ENCODE peak calls at places on chromosome 1, in ten cellular contexts. One of them, this sample, is unnamed.

GRCh38 chr1:87330954-87331318 is 2.3 kb downstream of the LMO4 start:
- DNase-seq in foreskin keratinocyte: no peak
- DNase-seq in ovary: no peak
- DNase-seq in OCI-LY7: no peak
- DNase-seq in neuronal stem cell: no peak
- DNase-seq in coronary artery: no peak
- DNase-seq in fibroblast of lung: no peak
- DNase-seq in SJSA1: no peak
- DNase-seq in caudate nucleus: no peak
- DNase-seq in esophagus muscularis mucosa: no peak
- DNase-seq in this sample: no peak

GRCh38 chr1:46673749-46674182 is 2.1 kb downstream of the TEX38 start:
- DNase-seq in foreskin keratinocyte: peak
- DNase-seq in ovary: no peak
- DNase-seq in OCI-LY7: no peak
- DNase-seq in neuronal stem cell: no peak
- DNase-seq in coronary artery: no peak
- DNase-seq in fibroblast of lung: peak
- DNase-seq in SJSA1: no peak
- DNase-seq in caudate nucleus: no peak
- DNase-seq in esophagus muscularis mucosa: no peak
- DNase-seq in this sample: no peak

GRCh38 chr1:93447481-93448291 is at the start of gene FNBP1L:
- DNase-seq in foreskin keratinocyte: peak
- DNase-seq in ovary: peak
- DNase-seq in OCI-LY7: no peak
- DNase-seq in neuronal stem cell: peak
- DNase-seq in coronary artery: peak
- DNase-seq in fibroblast of lung: peak
- DNase-seq in SJSA1: peak
- DNase-seq in caudate nucleus: peak
- DNase-seq in esophagus muscularis mucosa: no peak
- DNase-seq in this sample: peak

GRCh38 chr1:211646566-211646965 is 28.9 kb downstream of the NEK2 start:
- DNase-seq in foreskin keratinocyte: no peak
- DNase-seq in ovary: no peak
- DNase-seq in OCI-LY7: no peak
- DNase-seq in neuronal stem cell: no peak
- DNase-seq in coronary artery: no peak
- DNase-seq in fibroblast of lung: no peak
- DNase-seq in SJSA1: no peak
- DNase-seq in caudate nucleus: no peak
- DNase-seq in esophagus muscularis mucosa: no peak
- DNase-seq in this sample: no peak

GRCh38 chr1:110292327-110292741 is 46.8 kb upstream of the RBM15 start:
- DNase-seq in foreskin keratinocyte: peak
- DNase-seq in ovary: no peak
- DNase-seq in OCI-LY7: no peak
- DNase-seq in neuronal stem cell: no peak
- DNase-seq in coronary artery: no peak
- DNase-seq in fibroblast of lung: peak
- DNase-seq in SJSA1: no peak
- DNase-seq in caudate nucleus: no peak
- DNase-seq in esophagus muscularis mucosa: no peak
- DNase-seq in this sample: no peak

GRCh38 chr1:18100493-18101063 is 7.0 kb upstream of the IGSF21 start:
- DNase-seq in foreskin keratinocyte: peak
- DNase-seq in ovary: no peak
- DNase-seq in OCI-LY7: peak
- DNase-seq in neuronal stem cell: peak
- DNase-seq in coronary artery: no peak
- DNase-seq in fibroblast of lung: peak
- DNase-seq in SJSA1: peak
- DNase-seq in caudate nucleus: peak
- DNase-seq in esophagus muscularis mucosa: peak
- DNase-seq in this sample: peak

GRCh38 chr1:209485167-209485566 is 98.3 kb upstream of the CAMK1G start:
- DNase-seq in foreskin keratinocyte: peak
- DNase-seq in ovary: no peak
- DNase-seq in OCI-LY7: no peak
- DNase-seq in neuronal stem cell: no peak
- DNase-seq in coronary artery: no peak
- DNase-seq in fibroblast of lung: peak
- DNase-seq in SJSA1: no peak
- DNase-seq in caudate nucleus: no peak
- DNase-seq in esophagus muscularis mucosa: no peak
- DNase-seq in this sample: peak

GRCh38 chr1:26539722-26540121 is 10.2 kb downstream of the RPS6KA1 start:
- DNase-seq in foreskin keratinocyte: no peak
- DNase-seq in ovary: no peak
- DNase-seq in OCI-LY7: no peak
- DNase-seq in neuronal stem cell: no peak
- DNase-seq in coronary artery: peak
- DNase-seq in fibroblast of lung: no peak
- DNase-seq in SJSA1: no peak
- DNase-seq in caudate nucleus: no peak
- DNase-seq in esophagus muscularis mucosa: no peak
- DNase-seq in this sample: peak

GRCh38 chr1:56095924-56096655 is 483.3 kb downstream of the PLPP3 start:
- DNase-seq in foreskin keratinocyte: no peak
- DNase-seq in ovary: no peak
- DNase-seq in OCI-LY7: no peak
- DNase-seq in neuronal stem cell: no peak
- DNase-seq in coronary artery: no peak
- DNase-seq in fibroblast of lung: peak
- DNase-seq in SJSA1: no peak
- DNase-seq in caudate nucleus: no peak
- DNase-seq in esophagus muscularis mucosa: no peak
- DNase-seq in this sample: no peak

GRCh38 chr1:61873581-61873980 is 131.3 kb downstream of the PATJ start:
- DNase-seq in foreskin keratinocyte: peak
- DNase-seq in ovary: no peak
- DNase-seq in OCI-LY7: no peak
- DNase-seq in neuronal stem cell: no peak
- DNase-seq in coronary artery: no peak
- DNase-seq in fibroblast of lung: no peak
- DNase-seq in SJSA1: no peak
- DNase-seq in caudate nucleus: no peak
- DNase-seq in esophagus muscularis mucosa: no peak
- DNase-seq in this sample: no peak

GRCh38 chr1:91697322-91698260 is 188.4 kb downstream of the TGFBR3 start:
- DNase-seq in foreskin keratinocyte: no peak
- DNase-seq in ovary: no peak
- DNase-seq in OCI-LY7: no peak
- DNase-seq in neuronal stem cell: no peak
- DNase-seq in coronary artery: no peak
- DNase-seq in fibroblast of lung: peak
- DNase-seq in SJSA1: no peak
- DNase-seq in caudate nucleus: no peak
- DNase-seq in esophagus muscularis mucosa: no peak
- DNase-seq in this sample: no peak

GRCh38 chr1:43760745-43761343 is 53.5 kb downstream of the ST3GAL3 start:
- DNase-seq in foreskin keratinocyte: no peak
- DNase-seq in ovary: no peak
- DNase-seq in OCI-LY7: no peak
- DNase-seq in neuronal stem cell: no peak
- DNase-seq in coronary artery: no peak
- DNase-seq in fibroblast of lung: no peak
- DNase-seq in SJSA1: no peak
- DNase-seq in caudate nucleus: no peak
- DNase-seq in esophagus muscularis mucosa: no peak
- DNase-seq in this sample: no peak

GRCh38 chr1:210792703-210793102 is 341.2 kb downstream of the KCNH1 start:
- DNase-seq in foreskin keratinocyte: peak
- DNase-seq in ovary: no peak
- DNase-seq in OCI-LY7: no peak
- DNase-seq in neuronal stem cell: no peak
- DNase-seq in coronary artery: no peak
- DNase-seq in fibroblast of lung: peak
- DNase-seq in SJSA1: peak
- DNase-seq in caudate nucleus: peak
- DNase-seq in esophagus muscularis mucosa: no peak
- DNase-seq in this sample: peak

GRCh38 chr1:224851850-224852261 is 77.6 kb upstream of the DNAH14 start:
- DNase-seq in foreskin keratinocyte: no peak
- DNase-seq in ovary: no peak
- DNase-seq in OCI-LY7: no peak
- DNase-seq in neuronal stem cell: no peak
- DNase-seq in coronary artery: no peak
- DNase-seq in fibroblast of lung: no peak
- DNase-seq in SJSA1: no peak
- DNase-seq in caudate nucleus: peak
- DNase-seq in esophagus muscularis mucosa: no peak
- DNase-seq in this sample: no peak

GRCh38 chr1:244761279-244761678 is 74.2 kb upstream of the COX20 start:
- DNase-seq in foreskin keratinocyte: no peak
- DNase-seq in ovary: no peak
- DNase-seq in OCI-LY7: no peak
- DNase-seq in neuronal stem cell: no peak
- DNase-seq in coronary artery: no peak
- DNase-seq in fibroblast of lung: no peak
- DNase-seq in SJSA1: no peak
- DNase-seq in caudate nucleus: peak
- DNase-seq in esophagus muscularis mucosa: no peak
- DNase-seq in this sample: no peak

GRCh38 chr1:66265268-66265667 is 268.7 kb upstream of the SGIP1 start:
- DNase-seq in foreskin keratinocyte: no peak
- DNase-seq in ovary: no peak
- DNase-seq in OCI-LY7: no peak
- DNase-seq in neuronal stem cell: no peak
- DNase-seq in coronary artery: no peak
- DNase-seq in fibroblast of lung: no peak
- DNase-seq in SJSA1: no peak
- DNase-seq in caudate nucleus: no peak
- DNase-seq in esophagus muscularis mucosa: no peak
- DNase-seq in this sample: no peak

GRCh38 chr1:66261370-66261769 is 272.6 kb upstream of the SGIP1 start:
- DNase-seq in foreskin keratinocyte: peak
- DNase-seq in ovary: no peak
- DNase-seq in OCI-LY7: no peak
- DNase-seq in neuronal stem cell: no peak
- DNase-seq in coronary artery: no peak
- DNase-seq in fibroblast of lung: no peak
- DNase-seq in SJSA1: peak
- DNase-seq in caudate nucleus: no peak
- DNase-seq in esophagus muscularis mucosa: no peak
- DNase-seq in this sample: no peak

GRCh38 chr1:66265796-66266195 is 268.2 kb upstream of the SGIP1 start:
- DNase-seq in foreskin keratinocyte: no peak
- DNase-seq in ovary: no peak
- DNase-seq in OCI-LY7: no peak
- DNase-seq in neuronal stem cell: no peak
- DNase-seq in coronary artery: no peak
- DNase-seq in fibroblast of lung: no peak
- DNase-seq in SJSA1: peak
- DNase-seq in caudate nucleus: no peak
- DNase-seq in esophagus muscularis mucosa: no peak
- DNase-seq in this sample: no peak

GRCh38 chr1:66258404-66259105 is 275.4 kb upstream of the SGIP1 start:
- DNase-seq in foreskin keratinocyte: no peak
- DNase-seq in ovary: no peak
- DNase-seq in OCI-LY7: no peak
- DNase-seq in neuronal stem cell: peak
- DNase-seq in coronary artery: no peak
- DNase-seq in fibroblast of lung: no peak
- DNase-seq in SJSA1: no peak
- DNase-seq in caudate nucleus: no peak
- DNase-seq in esophagus muscularis mucosa: no peak
- DNase-seq in this sample: no peak

DNA sequence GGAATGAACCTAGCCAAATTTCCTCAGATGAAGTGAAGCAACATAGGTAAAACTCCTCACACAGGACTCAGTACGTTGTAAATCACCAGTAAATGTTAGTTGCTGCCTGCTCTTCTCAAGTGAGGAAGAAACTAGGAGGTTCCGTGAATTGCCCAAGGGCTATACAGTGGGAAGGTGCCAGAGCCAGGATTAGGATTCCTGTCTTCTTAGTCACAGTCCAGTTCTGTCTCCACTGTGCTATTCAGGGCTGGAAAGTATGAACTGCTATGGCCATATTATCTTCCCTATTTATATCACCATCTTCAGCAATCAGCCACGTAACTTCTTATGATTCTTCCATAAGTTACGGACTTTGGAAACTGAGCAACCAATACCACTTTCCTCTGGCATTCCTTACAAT is 271.7 kb upstream of the SGIP1 start:
- DNase-seq in foreskin keratinocyte: peak
- DNase-seq in ovary: no peak
- DNase-seq in OCI-LY7: no peak
- DNase-seq in neuronal stem cell: no peak
- DNase-seq in coronary artery: no peak
- DNase-seq in fibroblast of lung: peak
- DNase-seq in SJSA1: peak
- DNase-seq in caudate nucleus: no peak
- DNase-seq in esophagus muscularis mucosa: no peak
- DNase-seq in this sample: peak
- H3K27ac ChIP-seq in foreskin keratinocyte: peak
- H3K27ac ChIP-seq in ovary: no peak
- H3K27ac ChIP-seq in OCI-LY7: no peak
- H3K27ac ChIP-seq in neuronal stem cell: no peak
- H3K27ac ChIP-seq in coronary artery: no peak
- H3K27ac ChIP-seq in fibroblast of lung: no peak
- H3K27ac ChIP-seq in SJSA1: peak
- H3K27ac ChIP-seq in caudate nucleus: no peak
- H3K27ac ChIP-seq in esophagus muscularis mucosa: no peak
- H3K27ac ChIP-seq in this sample: no peak

GRCh38 chr1:204880906-204881305 is 10.2 kb downstream of the NFASC start:
- DNase-seq in foreskin keratinocyte: no peak
- DNase-seq in ovary: no peak
- DNase-seq in OCI-LY7: no peak
- DNase-seq in neuronal stem cell: no peak
- DNase-seq in coronary artery: no peak
- DNase-seq in fibroblast of lung: no peak
- DNase-seq in SJSA1: no peak
- DNase-seq in caudate nucleus: no peak
- DNase-seq in esophagus muscularis mucosa: no peak
- DNase-seq in this sample: no peak
- H3K27ac ChIP-seq in foreskin keratinocyte: no peak
- H3K27ac ChIP-seq in ovary: peak
- H3K27ac ChIP-seq in OCI-LY7: no peak
- H3K27ac ChIP-seq in neuronal stem cell: no peak
- H3K27ac ChIP-seq in coronary artery: no peak
- H3K27ac ChIP-seq in fibroblast of lung: no peak
- H3K27ac ChIP-seq in SJSA1: no peak
- H3K27ac ChIP-seq in caudate nucleus: no peak
- H3K27ac ChIP-seq in esophagus muscularis mucosa: peak
- H3K27ac ChIP-seq in this sample: no peak

GRCh38 chr1:99559166-99559565 is 86.7 kb upstream of the PALMD start:
- DNase-seq in foreskin keratinocyte: no peak
- DNase-seq in ovary: no peak
- DNase-seq in OCI-LY7: no peak
- DNase-seq in neuronal stem cell: no peak
- DNase-seq in coronary artery: no peak
- DNase-seq in fibroblast of lung: no peak
- DNase-seq in SJSA1: no peak
- DNase-seq in caudate nucleus: no peak
- DNase-seq in esophagus muscularis mucosa: no peak
- DNase-seq in this sample: no peak
- H3K27ac ChIP-seq in foreskin keratinocyte: no peak
- H3K27ac ChIP-seq in ovary: no peak
- H3K27ac ChIP-seq in OCI-LY7: no peak
- H3K27ac ChIP-seq in neuronal stem cell: no peak
- H3K27ac ChIP-seq in coronary artery: no peak
- H3K27ac ChIP-seq in fibroblast of lung: no peak
- H3K27ac ChIP-seq in SJSA1: no peak
- H3K27ac ChIP-seq in caudate nucleus: no peak
- H3K27ac ChIP-seq in esophagus muscularis mucosa: no peak
- H3K27ac ChIP-seq in this sample: no peak

GRCh38 chr1:234531181-234532132 is 52.5 kb upstream of the TARBP1 start:
- DNase-seq in foreskin keratinocyte: peak
- DNase-seq in ovary: peak
- DNase-seq in OCI-LY7: no peak
- DNase-seq in neuronal stem cell: no peak
- DNase-seq in coronary artery: peak
- DNase-seq in fibroblast of lung: peak
- DNase-seq in SJSA1: no peak
- DNase-seq in caudate nucleus: peak
- DNase-seq in esophagus muscularis mucosa: no peak
- DNase-seq in this sample: no peak
- H3K27ac ChIP-seq in foreskin keratinocyte: peak
- H3K27ac ChIP-seq in ovary: peak
- H3K27ac ChIP-seq in OCI-LY7: no peak
- H3K27ac ChIP-seq in neuronal stem cell: peak
- H3K27ac ChIP-seq in coronary artery: peak
- H3K27ac ChIP-seq in fibroblast of lung: peak
- H3K27ac ChIP-seq in SJSA1: no peak
- H3K27ac ChIP-seq in caudate nucleus: peak
- H3K27ac ChIP-seq in esophagus muscularis mucosa: peak
- H3K27ac ChIP-seq in this sample: no peak